ENCODE peak calls at places on chromosomes 13 and 19, in five cellular contexts. B is uterus; O is stimulated activated CD4-positive, alpha-beta T cell treated with anti-CD3 and anti-CD28 coated beads, Interleukin-12 subunit alpha, Interleukin-12 subunit beta, amount 100 ng/mL, for 48 hours; J is fibroblast of mammary gland; R is breast epithelium. L is an unnamed sample.

GRCh38 chr19:14322889-14323463 is 58.3 kb upstream of the ADGRE5 start:
- DNase-seq in O (no peak), J (no peak), B (no peak), R (no peak), L (no peak)

GRCh38 chr13:107208889-107209288 is 641.0 kb upstream of the ARGLU1 start:
- DNase-seq in R (no peak), J (no peak), B (no peak), O (no peak), L (no peak)

GRCh38 chr13:46622918-46623256 is 69.9 kb downstream of the LRCH1 start:
- DNase-seq in B (peak), J (peak), R (no peak), O (no peak), L (peak)

GRCh38 chr19:1206733-1207301 is 1.2 kb downstream of the STK11 start:
- DNase-seq in R (no peak), B (no peak), J (no peak), O (no peak), L (no peak)

GRCh38 chr19:40741527-40742390 is 8.5 kb downstream of the ACTMAP start:
- DNase-seq in J (no peak), B (no peak), R (no peak), O (no peak), L (no peak)

GRCh38 chr19:52734340-52734892 is 428 bp downstream of the ZNF611 start:
- DNase-seq in R (no peak), O (no peak), B (peak), J (peak), L (no peak)

GRCh38 chr13:76293751-76294150 is 592.5 kb downstream of the KCTD12 start:
- DNase-seq in R (no peak), O (no peak), J (peak), B (no peak), L (no peak)

GRCh38 chr13:49044849-49045248 is 69.1 kb downstream of the FNDC3A start:
- DNase-seq in R (no peak), O (no peak), J (no peak), B (no peak), L (no peak)

GRCh38 chr13:96020155-96020575 is 33.0 kb downstream of the UGGT2 start:
- DNase-seq in O (no peak), B (no peak), J (peak), R (no peak), L (peak)

GRCh38 chr13:44396963-44397580 is 23.4 kb downstream of the SERP2 start:
- DNase-seq in O (no peak), J (peak), B (peak), R (no peak), L (no peak)

GRCh38 chr19:32914879-32915278 is 45.3 kb upstream of the SLC7A9 start:
- DNase-seq in O (no peak), R (no peak), J (peak), B (no peak), L (no peak)

GRCh38 chr13:80712026-80712425 is 371.1 kb upstream of the SPRY2 start:
- DNase-seq in B (no peak), J (peak), R (no peak), O (no peak), L (no peak)

GRCh38 chr19:41352279-41352608 is 1.5 kb downstream of the TGFB1 start:
- DNase-seq in O (no peak), J (no peak), R (no peak), B (no peak), L (no peak)

GRCh38 chr19:21020298-21021227 is at the start of gene ZNF430:
- DNase-seq in J (peak), R (peak), O (peak), B (peak), L (peak)

GRCh38 chr19:24065865-24066604 is 21.0 kb upstream of the ZNF254 start:
- DNase-seq in R (no peak), O (no peak), B (no peak), J (no peak), L (no peak)

GRCh38 chr19:31352782-31353651 is 3.8 kb upstream of the TSHZ3 start:
- DNase-seq in R (no peak), B (no peak), J (no peak), O (no peak), L (no peak)

GRCh38 chr19:48683349-48683748 is 10.5 kb upstream of the NTN5 start:
- DNase-seq in O (no peak), B (peak), J (peak), R (no peak), L (no peak)

GRCh38 chr13:105406551-105406950 is 1128.9 kb downstream of the EFNB2 start:
- DNase-seq in B (no peak), J (no peak), R (no peak), O (no peak), L (no peak)

GRCh38 chr19:41993612-41994483 is at the start of gene ATP1A3:
- DNase-seq in J (peak), R (no peak), O (no peak), B (no peak), L (no peak)

GRCh38 chr13:50129923-50130685 is 114.9 kb downstream of the KCNRG start:
- DNase-seq in B (peak), O (no peak), R (no peak), J (peak), L (peak)

GRCh38 chr13:20132052-20132634 is 28.7 kb downstream of the GJA3 start:
- DNase-seq in O (no peak), R (no peak), J (no peak), B (no peak), L (no peak)

GRCh38 chr13:40657307-40657706 is 9.1 kb downstream of the FOXO1 start:
- DNase-seq in B (no peak), O (no peak), J (no peak), R (no peak), L (no peak)

GRCh38 chr13:34223984-34224383 is 406.0 kb downstream of the RFC3 start:
- DNase-seq in J (no peak), R (no peak), O (no peak), B (no peak), L (no peak)

GRCh38 chr13:95139186-95139585 is 162.1 kb downstream of the ABCC4 start:
- DNase-seq in O (no peak), R (no peak), J (no peak), B (no peak), L (no peak)

GRCh38 chr19:55670280-55671053 is 4.6 kb upstream of the EPN1 start:
- DNase-seq in J (no peak), R (no peak), B (no peak), O (no peak), L (no peak)

GRCh38 chr19:23770672-23771250 is 12.1 kb upstream of the ZNF681 start:
- DNase-seq in B (no peak), J (no peak), O (no peak), R (no peak), L (no peak)

GRCh38 chr19:49106648-49107135 is 7.5 kb upstream of the LIN7B start:
- DNase-seq in B (no peak), O (peak), R (no peak), J (peak), L (no peak)

GRCh38 chr19:49738242-49738641 is 24.9 kb downstream of the TSKS start:
- DNase-seq in R (no peak), J (no peak), O (no peak), B (no peak), L (no peak)

GRCh38 chr19:2636897-2637683 is 65.4 kb downstream of the GNG7 start:
- DNase-seq in R (no peak), B (peak), J (peak), O (peak), L (peak)

GRCh38 chr13:28590450-28590849 is 68.5 kb upstream of the POMP start:
- DNase-seq in R (no peak), J (peak), B (no peak), O (no peak), L (no peak)

GRCh38 chr13:111919826-111920225 is 147.1 kb upstream of the SOX1 start:
- DNase-seq in O (no peak), J (no peak), B (no peak), R (no peak), L (no peak)

GRCh38 chr19:14954071-14954655 is 12.9 kb downstream of the OR7C2 start:
- DNase-seq in J (no peak), O (no peak), R (no peak), B (no peak), L (no peak)

GRCh38 chr19:50050406-50051223 is 24.8 kb downstream of the ZNF473 start:
- DNase-seq in B (peak), O (peak), R (peak), J (no peak), L (peak)

GRCh38 chr13:96091164-96091931 is 1.4 kb downstream of the HS6ST3 start:
- DNase-seq in J (no peak), B (peak), O (no peak), R (no peak), L (no peak)

L was measured in tibial nerve.